ENCODE peak calls at places on chromosomes 5 and 9, in ten cellular contexts. One of them, this sample, is unnamed.

GRCh38 chr5:150946351-150946905 is 41.6 kb upstream of the ZNF300 start:
- DNase-seq in fibroblast of lung: peak
- DNase-seq in GM13977: no peak
- DNase-seq in SW480: no peak
- DNase-seq in keratinocyte: peak
- DNase-seq in NCI-H526 treated with DMSO at 0.1 percent for 48 hours: no peak
- DNase-seq in AG10803: peak
- DNase-seq in stimulated activated CD8-positive, alpha-beta memory T cell treated with anti-CD3 and anti-CD28 coated beads, Interleukin-2, amount 100 ng/mL, for 48 hours: no peak
- DNase-seq in GM10248: no peak
- DNase-seq in kidney tubule cell: peak
- DNase-seq in this sample: peak

GRCh38 chr9:131728961-131729360 is 10.9 kb downstream of the RAPGEF1 start:
- DNase-seq in fibroblast of lung: no peak
- DNase-seq in GM13977: no peak
- DNase-seq in SW480: no peak
- DNase-seq in keratinocyte: no peak
- DNase-seq in NCI-H526 treated with DMSO at 0.1 percent for 48 hours: no peak
- DNase-seq in AG10803: no peak
- DNase-seq in stimulated activated CD8-positive, alpha-beta memory T cell treated with anti-CD3 and anti-CD28 coated beads, Interleukin-2, amount 100 ng/mL, for 48 hours: peak
- DNase-seq in GM10248: no peak
- DNase-seq in kidney tubule cell: peak
- DNase-seq in this sample: no peak

GRCh38 chr9:22054076-22054475 is 45.0 kb upstream of the CDKN2B start:
- DNase-seq in fibroblast of lung: no peak
- DNase-seq in GM13977: no peak
- DNase-seq in SW480: no peak
- DNase-seq in keratinocyte: no peak
- DNase-seq in NCI-H526 treated with DMSO at 0.1 percent for 48 hours: no peak
- DNase-seq in AG10803: no peak
- DNase-seq in stimulated activated CD8-positive, alpha-beta memory T cell treated with anti-CD3 and anti-CD28 coated beads, Interleukin-2, amount 100 ng/mL, for 48 hours: no peak
- DNase-seq in GM10248: no peak
- DNase-seq in kidney tubule cell: no peak
- DNase-seq in this sample: peak

GRCh38 chr9:61673664-61674381 is 484.0 kb downstream of the SPATA31A7 start:
- DNase-seq in fibroblast of lung: no peak
- DNase-seq in GM13977: no peak
- DNase-seq in SW480: no peak
- DNase-seq in keratinocyte: no peak
- DNase-seq in NCI-H526 treated with DMSO at 0.1 percent for 48 hours: no peak
- DNase-seq in AG10803: no peak
- DNase-seq in stimulated activated CD8-positive, alpha-beta memory T cell treated with anti-CD3 and anti-CD28 coated beads, Interleukin-2, amount 100 ng/mL, for 48 hours: no peak
- DNase-seq in GM10248: no peak
- DNase-seq in kidney tubule cell: no peak
- DNase-seq in this sample: no peak

GRCh38 chr5:37477426-37477825 is 98.3 kb downstream of the WDR70 start:
- DNase-seq in fibroblast of lung: no peak
- DNase-seq in GM13977: no peak
- DNase-seq in SW480: no peak
- DNase-seq in keratinocyte: no peak
- DNase-seq in NCI-H526 treated with DMSO at 0.1 percent for 48 hours: no peak
- DNase-seq in AG10803: no peak
- DNase-seq in stimulated activated CD8-positive, alpha-beta memory T cell treated with anti-CD3 and anti-CD28 coated beads, Interleukin-2, amount 100 ng/mL, for 48 hours: no peak
- DNase-seq in GM10248: no peak
- DNase-seq in kidney tubule cell: no peak
- DNase-seq in this sample: no peak

GRCh38 chr5:178114325-178115135 is 1.2 kb downstream of the N4BP3 start:
- DNase-seq in fibroblast of lung: no peak
- DNase-seq in GM13977: peak
- DNase-seq in SW480: peak
- DNase-seq in keratinocyte: no peak
- DNase-seq in NCI-H526 treated with DMSO at 0.1 percent for 48 hours: no peak
- DNase-seq in AG10803: no peak
- DNase-seq in stimulated activated CD8-positive, alpha-beta memory T cell treated with anti-CD3 and anti-CD28 coated beads, Interleukin-2, amount 100 ng/mL, for 48 hours: no peak
- DNase-seq in GM10248: no peak
- DNase-seq in kidney tubule cell: peak
- DNase-seq in this sample: no peak

GRCh38 chr9:88775037-88775471 is 216.2 kb upstream of the S1PR3 start:
- DNase-seq in fibroblast of lung: peak
- DNase-seq in GM13977: no peak
- DNase-seq in SW480: no peak
- DNase-seq in keratinocyte: no peak
- DNase-seq in NCI-H526 treated with DMSO at 0.1 percent for 48 hours: no peak
- DNase-seq in AG10803: peak
- DNase-seq in stimulated activated CD8-positive, alpha-beta memory T cell treated with anti-CD3 and anti-CD28 coated beads, Interleukin-2, amount 100 ng/mL, for 48 hours: no peak
- DNase-seq in GM10248: no peak
- DNase-seq in kidney tubule cell: no peak
- DNase-seq in this sample: peak

GRCh38 chr5:179867476-179867875 is 8.9 kb upstream of the MRNIP start:
- DNase-seq in fibroblast of lung: no peak
- DNase-seq in GM13977: no peak
- DNase-seq in SW480: no peak
- DNase-seq in keratinocyte: no peak
- DNase-seq in NCI-H526 treated with DMSO at 0.1 percent for 48 hours: no peak
- DNase-seq in AG10803: no peak
- DNase-seq in stimulated activated CD8-positive, alpha-beta memory T cell treated with anti-CD3 and anti-CD28 coated beads, Interleukin-2, amount 100 ng/mL, for 48 hours: no peak
- DNase-seq in GM10248: no peak
- DNase-seq in kidney tubule cell: no peak
- DNase-seq in this sample: no peak

GRCh38 chr5:150298701-150299451 is 3.8 kb downstream of the ARSI start:
- DNase-seq in fibroblast of lung: peak
- DNase-seq in GM13977: no peak
- DNase-seq in SW480: peak
- DNase-seq in keratinocyte: peak
- DNase-seq in NCI-H526 treated with DMSO at 0.1 percent for 48 hours: no peak
- DNase-seq in AG10803: peak
- DNase-seq in stimulated activated CD8-positive, alpha-beta memory T cell treated with anti-CD3 and anti-CD28 coated beads, Interleukin-2, amount 100 ng/mL, for 48 hours: no peak
- DNase-seq in GM10248: no peak
- DNase-seq in kidney tubule cell: peak
- DNase-seq in this sample: peak